ENCODE peak calls at places on chromosomes 16 and 17, in nine cellular contexts. B, I, N, U, J, F, L, X and Y are unnamed samples.

GRCh38 chr17:32783602-32784001 is 93.3 kb downstream of the MYO1D start:
- DNase-seq in N (no peak), J (peak), I (no peak), B (no peak), L (no peak), U (no peak), X (peak), F (no peak), Y (peak)

GRCh38 chr17:42438600-42439567 is 15.8 kb upstream of the CAVIN1 start:
- DNase-seq in F (peak), N (no peak), L (no peak), B (no peak), J (no peak), I (no peak), X (no peak), U (no peak), Y (no peak)

GRCh38 chr17:65514082-65514481 is 47.4 kb downstream of the AXIN2 start:
- DNase-seq in J (no peak), X (no peak), L (no peak), U (no peak), F (no peak), I (no peak), N (no peak), B (no peak), Y (no peak)

GRCh38 chr16:68257906-68258800 is 6.2 kb upstream of the SLC7A6 start:
- DNase-seq in B (no peak), J (no peak), X (no peak), F (no peak), N (no peak), I (no peak), U (no peak), L (no peak), Y (no peak)

GRCh38 chr17:41873559-41874292 is 8.5 kb upstream of the KLHL11 start:
- DNase-seq in F (no peak), N (no peak), U (no peak), L (no peak), X (no peak), B (no peak), J (no peak), I (no peak), Y (no peak)

GRCh38 chr16:660132-660458 is 7.8 kb upstream of the RHOT2 start:
- DNase-seq in J (no peak), X (no peak), L (no peak), U (no peak), F (no peak), I (no peak), B (no peak), N (no peak), Y (no peak)

GRCh38 chr17:51636291-51636690 is 375.9 kb downstream of the UTP18 start:
- DNase-seq in L (no peak), F (no peak), X (no peak), I (no peak), B (no peak), N (no peak), J (no peak), U (no peak), Y (no peak)

GRCh38 chr17:78484300-78485159 is 92.7 kb downstream of the DNAH17 start:
- DNase-seq in X (peak), J (peak), U (no peak), L (peak), B (peak), I (peak), N (no peak), F (peak), Y (no peak)

GRCh38 chr16:56288019-56288418 is 96.7 kb downstream of the GNAO1 start:
- DNase-seq in L (no peak), B (no peak), I (no peak), F (no peak), J (peak), N (no peak), X (no peak), U (no peak), Y (no peak)

GRCh38 chr17:42536372-42537155 is 523 bp downstream of the NAGLU start:
- DNase-seq in B (peak), U (no peak), F (peak), N (peak), I (no peak), J (peak), L (peak), X (peak), Y (no peak)